ENCODE peak calls at places on chromosomes 1 and 21, in six cellular contexts. One of them, this sample, is unnamed.

GRCh38 chr1:113515498-113515897 is 125.2 kb downstream of the MAGI3 start:
- DNase-seq in Daoy: no peak
- DNase-seq in stimulated activated CD4-positive, alpha-beta T cell treated with anti-CD3 and anti-CD28 coated beads, Interleukin-4, amount 100 ng/mL, for 1 hour: no peak
- DNase-seq in NCI-H774: no peak
- DNase-seq in activated CD4-positive, alpha-beta T cell treated with anti-CD3 and anti-CD28 coated beads, Interleukin-2, amount 10 ng/mL, durations not matched to agents 7 days and 5 days: no peak
- DNase-seq in AG20443: no peak
- DNase-seq in this sample: no peak

GRCh38 chr1:176436251-176436650 is 26.7 kb upstream of the PAPPA2 start:
- DNase-seq in activated CD4-positive, alpha-beta T cell treated with anti-CD3 and anti-CD28 coated beads, Interleukin-2, amount 10 ng/mL, durations not matched to agents 7 days and 5 days: no peak
- DNase-seq in NCI-H774: no peak
- DNase-seq in Daoy: no peak
- DNase-seq in stimulated activated CD4-positive, alpha-beta T cell treated with anti-CD3 and anti-CD28 coated beads, Interleukin-4, amount 100 ng/mL, for 1 hour: no peak
- DNase-seq in AG20443: no peak
- DNase-seq in this sample: no peak

GRCh38 chr1:157189986-157190982 is 52.1 kb upstream of the ETV3 start:
- DNase-seq in AG20443: no peak
- DNase-seq in NCI-H774: no peak
- DNase-seq in stimulated activated CD4-positive, alpha-beta T cell treated with anti-CD3 and anti-CD28 coated beads, Interleukin-4, amount 100 ng/mL, for 1 hour: no peak
- DNase-seq in Daoy: no peak
- DNase-seq in activated CD4-positive, alpha-beta T cell treated with anti-CD3 and anti-CD28 coated beads, Interleukin-2, amount 10 ng/mL, durations not matched to agents 7 days and 5 days: no peak
- DNase-seq in this sample: no peak

GRCh38 chr21:38082936-38083335 is 166.7 kb upstream of the KCNJ6 start:
- DNase-seq in AG20443: no peak
- DNase-seq in activated CD4-positive, alpha-beta T cell treated with anti-CD3 and anti-CD28 coated beads, Interleukin-2, amount 10 ng/mL, durations not matched to agents 7 days and 5 days: no peak
- DNase-seq in Daoy: peak
- DNase-seq in NCI-H774: no peak
- DNase-seq in stimulated activated CD4-positive, alpha-beta T cell treated with anti-CD3 and anti-CD28 coated beads, Interleukin-4, amount 100 ng/mL, for 1 hour: no peak
- DNase-seq in this sample: no peak

GRCh38 chr1:157566484-157567300 is 14.4 kb upstream of the FCRL5 start:
- DNase-seq in AG20443: no peak
- DNase-seq in Daoy: no peak
- DNase-seq in NCI-H774: no peak
- DNase-seq in activated CD4-positive, alpha-beta T cell treated with anti-CD3 and anti-CD28 coated beads, Interleukin-2, amount 10 ng/mL, durations not matched to agents 7 days and 5 days: no peak
- DNase-seq in stimulated activated CD4-positive, alpha-beta T cell treated with anti-CD3 and anti-CD28 coated beads, Interleukin-4, amount 100 ng/mL, for 1 hour: no peak
- DNase-seq in this sample: no peak

GRCh38 chr1:41289196-41289595 is 47.1 kb upstream of the SCMH1 start:
- DNase-seq in activated CD4-positive, alpha-beta T cell treated with anti-CD3 and anti-CD28 coated beads, Interleukin-2, amount 10 ng/mL, durations not matched to agents 7 days and 5 days: no peak
- DNase-seq in NCI-H774: no peak
- DNase-seq in AG20443: no peak
- DNase-seq in stimulated activated CD4-positive, alpha-beta T cell treated with anti-CD3 and anti-CD28 coated beads, Interleukin-4, amount 100 ng/mL, for 1 hour: no peak
- DNase-seq in Daoy: no peak
- DNase-seq in this sample: no peak

GRCh38 chr1:65471213-65471833 is 50.9 kb downstream of the LEPR start:
- DNase-seq in Daoy: no peak
- DNase-seq in stimulated activated CD4-positive, alpha-beta T cell treated with anti-CD3 and anti-CD28 coated beads, Interleukin-4, amount 100 ng/mL, for 1 hour: no peak
- DNase-seq in AG20443: no peak
- DNase-seq in activated CD4-positive, alpha-beta T cell treated with anti-CD3 and anti-CD28 coated beads, Interleukin-2, amount 10 ng/mL, durations not matched to agents 7 days and 5 days: no peak
- DNase-seq in NCI-H774: no peak
- DNase-seq in this sample: no peak

GRCh38 chr1:15584489-15585363 is at the start of gene AGMAT:
- DNase-seq in Daoy: peak
- DNase-seq in activated CD4-positive, alpha-beta T cell treated with anti-CD3 and anti-CD28 coated beads, Interleukin-2, amount 10 ng/mL, durations not matched to agents 7 days and 5 days: peak
- DNase-seq in AG20443: peak
- DNase-seq in NCI-H774: no peak
- DNase-seq in stimulated activated CD4-positive, alpha-beta T cell treated with anti-CD3 and anti-CD28 coated beads, Interleukin-4, amount 100 ng/mL, for 1 hour: peak
- DNase-seq in this sample: peak

GRCh38 chr1:87794788-87795614 is 466.3 kb downstream of the LMO4 start:
- DNase-seq in AG20443: peak
- DNase-seq in NCI-H774: no peak
- DNase-seq in activated CD4-positive, alpha-beta T cell treated with anti-CD3 and anti-CD28 coated beads, Interleukin-2, amount 10 ng/mL, durations not matched to agents 7 days and 5 days: no peak
- DNase-seq in Daoy: peak
- DNase-seq in stimulated activated CD4-positive, alpha-beta T cell treated with anti-CD3 and anti-CD28 coated beads, Interleukin-4, amount 100 ng/mL, for 1 hour: no peak
- DNase-seq in this sample: no peak

GRCh38 chr1:242556276-242556675 is 31.8 kb upstream of the PLD5 start:
- DNase-seq in activated CD4-positive, alpha-beta T cell treated with anti-CD3 and anti-CD28 coated beads, Interleukin-2, amount 10 ng/mL, durations not matched to agents 7 days and 5 days: no peak
- DNase-seq in stimulated activated CD4-positive, alpha-beta T cell treated with anti-CD3 and anti-CD28 coated beads, Interleukin-4, amount 100 ng/mL, for 1 hour: no peak
- DNase-seq in Daoy: peak
- DNase-seq in AG20443: no peak
- DNase-seq in NCI-H774: no peak
- DNase-seq in this sample: no peak

GRCh38 chr1:230125633-230126528 is 58.8 kb downstream of the GALNT2 start:
- DNase-seq in Daoy: no peak
- DNase-seq in NCI-H774: no peak
- DNase-seq in stimulated activated CD4-positive, alpha-beta T cell treated with anti-CD3 and anti-CD28 coated beads, Interleukin-4, amount 100 ng/mL, for 1 hour: no peak
- DNase-seq in AG20443: peak
- DNase-seq in activated CD4-positive, alpha-beta T cell treated with anti-CD3 and anti-CD28 coated beads, Interleukin-2, amount 10 ng/mL, durations not matched to agents 7 days and 5 days: no peak
- DNase-seq in this sample: no peak

GRCh38 chr1:117612517-117613248 is 6.8 kb downstream of the TENT5C start:
- DNase-seq in Daoy: peak
- DNase-seq in activated CD4-positive, alpha-beta T cell treated with anti-CD3 and anti-CD28 coated beads, Interleukin-2, amount 10 ng/mL, durations not matched to agents 7 days and 5 days: no peak
- DNase-seq in stimulated activated CD4-positive, alpha-beta T cell treated with anti-CD3 and anti-CD28 coated beads, Interleukin-4, amount 100 ng/mL, for 1 hour: no peak
- DNase-seq in AG20443: peak
- DNase-seq in NCI-H774: no peak
- DNase-seq in this sample: no peak

GRCh38 chr1:27598902-27599528 is 4.9 kb downstream of the AHDC1 start:
- DNase-seq in Daoy: peak
- DNase-seq in activated CD4-positive, alpha-beta T cell treated with anti-CD3 and anti-CD28 coated beads, Interleukin-2, amount 10 ng/mL, durations not matched to agents 7 days and 5 days: no peak
- DNase-seq in stimulated activated CD4-positive, alpha-beta T cell treated with anti-CD3 and anti-CD28 coated beads, Interleukin-4, amount 100 ng/mL, for 1 hour: peak
- DNase-seq in NCI-H774: no peak
- DNase-seq in AG20443: peak
- DNase-seq in this sample: no peak

GRCh38 chr21:25925936-25926335 is 191.2 kb downstream of the GABPA start:
- DNase-seq in AG20443: no peak
- DNase-seq in Daoy: no peak
- DNase-seq in activated CD4-positive, alpha-beta T cell treated with anti-CD3 and anti-CD28 coated beads, Interleukin-2, amount 10 ng/mL, durations not matched to agents 7 days and 5 days: no peak
- DNase-seq in stimulated activated CD4-positive, alpha-beta T cell treated with anti-CD3 and anti-CD28 coated beads, Interleukin-4, amount 100 ng/mL, for 1 hour: no peak
- DNase-seq in NCI-H774: no peak
- DNase-seq in this sample: no peak

GRCh38 chr1:12353981-12354380 is 124.2 kb downstream of the VPS13D start:
- DNase-seq in NCI-H774: no peak
- DNase-seq in activated CD4-positive, alpha-beta T cell treated with anti-CD3 and anti-CD28 coated beads, Interleukin-2, amount 10 ng/mL, durations not matched to agents 7 days and 5 days: no peak
- DNase-seq in AG20443: no peak
- DNase-seq in Daoy: no peak
- DNase-seq in stimulated activated CD4-positive, alpha-beta T cell treated with anti-CD3 and anti-CD28 coated beads, Interleukin-4, amount 100 ng/mL, for 1 hour: no peak
- DNase-seq in this sample: no peak

GRCh38 chr1:6805004-6805416 is 19.8 kb downstream of the CAMTA1 start:
- DNase-seq in stimulated activated CD4-positive, alpha-beta T cell treated with anti-CD3 and anti-CD28 coated beads, Interleukin-4, amount 100 ng/mL, for 1 hour: no peak
- DNase-seq in activated CD4-positive, alpha-beta T cell treated with anti-CD3 and anti-CD28 coated beads, Interleukin-2, amount 10 ng/mL, durations not matched to agents 7 days and 5 days: no peak
- DNase-seq in AG20443: no peak
- DNase-seq in NCI-H774: no peak
- DNase-seq in Daoy: no peak
- DNase-seq in this sample: no peak

GRCh38 chr1:228035844-228036243 is 29.0 kb downstream of the WNT3A start:
- DNase-seq in activated CD4-positive, alpha-beta T cell treated with anti-CD3 and anti-CD28 coated beads, Interleukin-2, amount 10 ng/mL, durations not matched to agents 7 days and 5 days: no peak
- DNase-seq in stimulated activated CD4-positive, alpha-beta T cell treated with anti-CD3 and anti-CD28 coated beads, Interleukin-4, amount 100 ng/mL, for 1 hour: no peak
- DNase-seq in AG20443: no peak
- DNase-seq in Daoy: no peak
- DNase-seq in NCI-H774: no peak
- DNase-seq in this sample: no peak

GRCh38 chr1:179142889-179143299 is 61.0 kb downstream of the TOR3A start:
- DNase-seq in AG20443: peak
- DNase-seq in Daoy: peak
- DNase-seq in activated CD4-positive, alpha-beta T cell treated with anti-CD3 and anti-CD28 coated beads, Interleukin-2, amount 10 ng/mL, durations not matched to agents 7 days and 5 days: no peak
- DNase-seq in NCI-H774: no peak
- DNase-seq in stimulated activated CD4-positive, alpha-beta T cell treated with anti-CD3 and anti-CD28 coated beads, Interleukin-4, amount 100 ng/mL, for 1 hour: no peak
- DNase-seq in this sample: no peak

GRCh38 chr1:64691631-64692030 is 53.2 kb upstream of the RAVER2 start:
- DNase-seq in stimulated activated CD4-positive, alpha-beta T cell treated with anti-CD3 and anti-CD28 coated beads, Interleukin-4, amount 100 ng/mL, for 1 hour: no peak
- DNase-seq in NCI-H774: no peak
- DNase-seq in AG20443: no peak
- DNase-seq in activated CD4-positive, alpha-beta T cell treated with anti-CD3 and anti-CD28 coated beads, Interleukin-2, amount 10 ng/mL, durations not matched to agents 7 days and 5 days: no peak
- DNase-seq in Daoy: peak
- DNase-seq in this sample: no peak

GRCh38 chr1:245212221-245212710 is 57.5 kb downstream of the KIF26B start:
- DNase-seq in stimulated activated CD4-positive, alpha-beta T cell treated with anti-CD3 and anti-CD28 coated beads, Interleukin-4, amount 100 ng/mL, for 1 hour: no peak
- DNase-seq in NCI-H774: no peak
- DNase-seq in activated CD4-positive, alpha-beta T cell treated with anti-CD3 and anti-CD28 coated beads, Interleukin-2, amount 10 ng/mL, durations not matched to agents 7 days and 5 days: no peak
- DNase-seq in Daoy: no peak
- DNase-seq in AG20443: no peak
- DNase-seq in this sample: no peak

This sample was measured in central memory CD8-positive, alpha-beta T cell.